ENCODE peak calls at places on chromosomes 5 and 9, in five cellular contexts. C is transverse colon, Z is NB4, L is esophagus squamous epithelium, R is adrenal gland. V is an unnamed sample.

GRCh38 chr5:1293997-1294838 is 650 bp downstream of the TERT start:
- DNase-seq in C (no peak), Z (peak; percentile 66), L (no peak), R (no peak), V (no peak)

GRCh38 chr9:95511952-95512750 is 4.6 kb downstream of the PTCH1 start:
- DNase-seq in C (no peak), Z (peak; percentile 64), L (no peak), R (no peak), V (no peak)

GRCh38 chr5:111514087-111514486 is 1.8 kb upstream of the STARD4 start:
- DNase-seq in C (no peak), Z (no peak), L (no peak), R (no peak), V (no peak)

GRCh38 chr5:95283761-95284511 is 958 bp downstream of the MCTP1 start:
- DNase-seq in C (peak; percentile 14), Z (peak; percentile 69), L (no peak), R (peak; percentile 15), V (peak; percentile 65)

GRCh38 chr5:106784846-106785245 is 885.9 kb downstream of the EFNA5 start:
- DNase-seq in C (no peak), Z (no peak), L (no peak), R (no peak), V (no peak)

GRCh38 chr5:3534997-3535396 is 60.6 kb upstream of the IRX1 start:
- DNase-seq in C (no peak), Z (no peak), L (no peak), R (no peak), V (no peak)

GRCh38 chr5:14640765-14641164 is 23.8 kb upstream of the OTULIN start:
- DNase-seq in C (no peak), Z (no peak), L (no peak), R (no peak), V (no peak)

GRCh38 chr5:42949348-42950090 is 90.6 kb downstream of the ANXA2R start:
- DNase-seq in C (peak; percentile 76), Z (peak; percentile 88), L (peak; percentile 31), R (peak; percentile 77), V (peak; percentile 53)

GRCh38 chr5:178104492-178104891 is 8.8 kb upstream of the N4BP3 start:
- DNase-seq in C (peak; percentile 78), Z (no peak), L (no peak), R (no peak), V (peak; percentile 40)

GRCh38 chr9:99726758-99727157 is 94.9 kb upstream of the NR4A3 start:
- DNase-seq in C (no peak), Z (no peak), L (no peak), R (no peak), V (peak; percentile 17)

GRCh38 chr5:18243846-18244245 is 609.6 kb downstream of the TAF11L14 start:
- DNase-seq in C (no peak), Z (no peak), L (no peak), R (no peak), V (no peak)

GRCh38 chr5:160235731-160236130 is 6.4 kb downstream of the FABP6 start:
- DNase-seq in C (no peak), Z (no peak), L (no peak), R (no peak), V (no peak)

GRCh38 chr5:65034782-65035181 is 266.1 kb downstream of the CWC27 start:
- DNase-seq in C (peak; percentile 13), Z (no peak), L (no peak), R (no peak), V (peak; percentile 39)

GRCh38 chr9:14535161-14535930 is 157.9 kb downstream of the ZDHHC21 start:
- DNase-seq in C (no peak), Z (no peak), L (no peak), R (no peak), V (peak; percentile 44)

GRCh38 chr9:89037325-89037724 is 46.1 kb downstream of the S1PR3 start:
- DNase-seq in C (no peak), Z (peak; percentile 8), L (no peak), R (no peak), V (no peak)

GRCh38 chr5:158514961-158515359 is 584.8 kb downstream of the EBF1 start:
- DNase-seq in C (no peak), Z (no peak), L (no peak), R (no peak), V (no peak)

GRCh38 chr5:173868096-173868879 is 19.9 kb upstream of the CPEB4 start:
- DNase-seq in C (no peak), Z (peak; percentile 92), L (no peak), R (no peak), V (no peak)

GRCh38 chr5:168291961-168292782 is 727 bp downstream of the WWC1 start:
- DNase-seq in C (peak; percentile 29), Z (no peak), L (no peak), R (no peak), V (no peak)

GRCh38 chr5:136427421-136427820 is 62.1 kb upstream of the TRPC7 start:
- DNase-seq in C (no peak), Z (no peak), L (no peak), R (no peak), V (no peak)

GRCh38 chr5:17190242-17190778 is 27.1 kb upstream of the BASP1 start:
- DNase-seq in C (no peak), Z (peak; percentile 73), L (no peak), R (peak; percentile 33), V (no peak)

GRCh38 chr5:179533907-179534306 is 16.4 kb upstream of the RUFY1 start:
- DNase-seq in C (no peak), Z (no peak), L (no peak), R (no peak), V (no peak)

GRCh38 chr5:9562101-9562500 is 16.2 kb upstream of the SEMA5A start:
- DNase-seq in C (no peak), Z (peak; percentile 93), L (no peak), R (no peak), V (no peak)

GRCh38 chr5:10111575-10111974 is 138.1 kb downstream of the ATPSCKMT start:
- DNase-seq in C (peak; percentile 39), Z (peak; percentile 58), L (no peak), R (peak; percentile 25), V (no peak)

DNA sequence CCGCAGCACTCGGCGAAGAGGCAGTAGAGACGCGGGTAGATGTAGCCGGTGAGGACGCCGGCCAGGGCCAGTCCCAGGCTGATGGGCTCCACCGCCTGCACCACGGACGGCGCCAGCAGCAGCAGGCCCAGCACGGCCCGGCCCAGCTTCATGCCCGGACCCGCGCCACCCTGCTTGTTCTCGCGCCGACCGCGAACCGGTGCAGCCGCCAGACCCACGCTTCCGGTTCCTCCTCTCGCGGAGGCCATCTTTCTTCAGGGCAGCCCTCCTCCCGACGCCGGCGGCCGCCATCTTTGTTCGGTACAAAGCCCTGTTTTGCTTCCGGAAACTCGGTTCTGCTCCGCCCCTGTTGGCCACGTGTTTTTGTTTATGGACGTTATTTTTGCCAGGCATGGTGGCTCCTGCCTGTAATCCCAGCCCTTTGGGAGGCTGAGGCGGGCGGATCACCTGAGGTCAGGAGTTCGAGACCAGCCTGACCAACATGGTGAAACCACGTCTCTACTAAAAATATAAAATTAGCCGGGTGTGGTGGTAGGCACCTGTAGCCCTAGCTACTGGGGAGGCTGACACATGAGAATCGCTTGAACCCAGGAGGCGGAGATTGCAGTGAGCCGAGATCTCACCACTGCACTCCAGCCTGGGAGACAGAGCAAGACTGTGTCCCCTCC is at the start of gene TOR1A:
- DNase-seq in C (peak; percentile 97), Z (peak; percentile 95), L (peak; percentile 74), R (peak; percentile 95), V (peak; percentile 97)
- TF ChIP-seq POLR2A in C (peak; percentile 62), Z (peak; percentile 74), L (peak; percentile 45), R (peak; percentile 71), V (peak; percentile 57)

GRCh38 chr9:79477955-79478751 is 93.6 kb upstream of the TLE4 start:
- DNase-seq in C (peak; percentile 17), Z (peak; percentile 35), L (no peak), R (no peak), V (no peak)
- TF ChIP-seq CTCF in C (no peak), Z (peak; percentile 44), L (peak; percentile 19), R (no peak), V (no peak)

GRCh38 chr5:98768160-98769005 is 5.1 kb upstream of the RGMB start:
- DNase-seq in C (peak; percentile 61), Z (peak; percentile 37), L (no peak), R (peak; percentile 43), V (no peak)

GRCh38 chr5:98770158-98770910 is 3.1 kb upstream of the RGMB start:
- DNase-seq in C (peak; percentile 60), Z (peak; percentile 39), L (no peak), R (peak; percentile 54), V (peak; percentile 53)

GRCh38 chr5:98770911-98771322 is 2.5 kb upstream of the RGMB start:
- DNase-seq in C (no peak), Z (no peak), L (no peak), R (no peak), V (no peak)

GRCh38 chr5:98769006-98769255 is 4.5 kb upstream of the RGMB start:
- DNase-seq in C (peak; percentile 68), Z (no peak), L (no peak), R (no peak), V (no peak)

DNA sequence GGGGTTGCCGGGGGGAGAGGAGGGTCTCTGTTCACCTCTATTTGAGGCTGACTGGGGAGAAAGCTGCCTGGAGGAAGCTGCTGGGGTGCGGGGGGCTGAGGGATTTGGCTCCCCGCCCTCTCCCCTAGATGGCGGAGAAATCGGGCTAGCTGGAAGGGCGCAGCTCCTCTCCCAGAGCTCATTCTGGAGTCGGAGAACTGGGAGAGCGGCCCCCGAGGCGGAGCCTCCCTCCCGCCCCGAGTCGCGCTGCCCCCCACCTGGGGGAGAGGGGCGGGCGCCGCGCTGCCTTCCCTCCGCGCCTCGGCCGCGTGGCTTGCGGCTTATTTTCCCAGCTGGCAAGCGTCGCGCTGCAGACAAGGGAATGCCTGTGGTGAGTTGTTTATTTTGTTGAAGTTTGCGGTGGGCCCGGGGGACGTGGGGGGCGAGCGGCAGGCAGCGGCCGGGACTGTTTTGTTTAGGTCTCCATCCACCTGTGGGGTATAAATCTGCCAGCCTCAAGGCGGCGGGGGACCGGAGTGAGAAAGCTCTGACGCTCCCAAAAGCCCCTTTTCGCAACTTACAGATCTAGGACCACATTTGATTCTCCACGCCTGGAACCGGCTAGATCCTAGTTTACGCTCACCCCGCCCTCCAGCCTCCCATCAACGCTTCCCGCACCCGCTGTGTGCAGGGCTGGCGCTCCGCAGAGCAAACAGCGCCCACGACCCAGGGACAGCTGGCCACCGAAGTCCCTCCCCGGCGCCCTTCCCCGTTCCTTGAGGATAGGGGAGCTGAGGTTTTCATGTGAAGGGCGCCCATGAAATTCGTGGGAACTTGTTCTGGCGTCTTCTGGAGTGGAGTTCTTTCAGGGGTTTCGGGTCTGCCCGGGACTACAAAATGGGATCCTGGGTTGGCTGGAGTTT is 4.0 kb upstream of the RGMB start:
- DNase-seq in C (peak; percentile 49), Z (peak; percentile 4), L (no peak), R (peak; percentile 34), V (peak; percentile 64)
- TF ChIP-seq POLR2A in C (no peak), Z (no peak), L (no peak), R (no peak), V (no peak)

GRCh38 chr5:132032156-132032555 is 20.7 kb upstream of the ACSL6 start:
- DNase-seq in C (no peak), Z (no peak), L (no peak), R (no peak), V (no peak)

GRCh38 chr5:132029609-132030008 is 18.2 kb upstream of the ACSL6 start:
- DNase-seq in C (no peak), Z (no peak), L (no peak), R (no peak), V (no peak)

GRCh38 chr5:132030610-132031009 is 19.2 kb upstream of the ACSL6 start:
- DNase-seq in C (no peak), Z (no peak), L (no peak), R (no peak), V (no peak)

DNA sequence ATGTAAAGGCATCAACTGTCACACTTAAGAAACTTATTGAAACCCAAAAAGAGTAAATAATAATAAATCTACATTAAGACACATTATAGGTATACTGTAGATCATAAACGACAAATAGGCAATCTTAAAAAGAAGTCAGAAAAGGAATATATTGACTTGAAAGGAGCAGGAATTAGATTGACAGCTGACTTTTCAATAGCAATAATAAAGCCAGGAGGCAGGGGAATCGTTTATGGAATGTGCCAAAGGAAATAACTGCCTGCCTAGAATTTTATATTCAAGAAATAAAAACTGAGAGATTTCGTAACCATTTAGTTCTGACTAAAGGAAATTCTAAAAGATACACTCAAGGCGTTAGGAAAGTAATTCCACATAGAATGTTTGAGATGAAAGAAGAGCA is 21.7 kb upstream of the ACSL6 start:
- DNase-seq in C (no peak), Z (no peak), L (no peak), R (no peak), V (no peak)
- TF ChIP-seq CTCF in C (no peak), Z (no peak), L (no peak), R (no peak), V (no peak)

V was measured in heart left ventricle.